ENCODE peak calls at places on chromosomes 6 and 20, in eight cellular contexts. G, W, E, M, X, F, B and U are unnamed samples.

GRCh38 chr20:41553142-41553879 is 64.9 kb downstream of the CHD6 start:
- DNase-seq in W (no peak), G (no peak), X (no peak), E (no peak), B (no peak), M (no peak), F (no peak), U (no peak)

GRCh38 chr20:23367770-23368169 is 5.8 kb downstream of the GZF1 start:
- DNase-seq in M (no peak), B (no peak), E (no peak), X (no peak), W (no peak), F (no peak), G (no peak), U (no peak)

GRCh38 chr6:28867078-28867414 is 56.7 kb downstream of the TRIM27 start:
- DNase-seq in X (no peak), G (no peak), W (no peak), M (no peak), F (no peak), B (peak), E (peak), U (no peak)

GRCh38 chr6:3885262-3886036 is 36.3 kb downstream of the FAM50B start:
- DNase-seq in X (no peak), M (peak), G (no peak), E (no peak), F (no peak), W (peak), B (no peak), U (no peak)

GRCh38 chr20:20448891-20449290 is 81.0 kb downstream of the INSM1 start:
- DNase-seq in M (no peak), E (no peak), F (no peak), X (no peak), G (no peak), B (no peak), W (no peak), U (no peak)

GRCh38 chr6:21409231-21409630 is 184.3 kb upstream of the SOX4 start:
- DNase-seq in E (no peak), G (no peak), B (no peak), X (no peak), M (no peak), W (no peak), F (no peak), U (no peak)

GRCh38 chr6:40308533-40309306 is 278.4 kb downstream of the LRFN2 start:
- DNase-seq in E (peak), B (peak), G (peak), M (no peak), X (peak), W (peak), F (peak), U (peak)

GRCh38 chr6:27279513-27280063 is 32.1 kb downstream of the PRSS16 start:
- DNase-seq in X (no peak), E (no peak), M (no peak), W (peak), B (no peak), G (no peak), F (no peak), U (peak)

GRCh38 chr6:154932562-154933027 is 62.5 kb upstream of the TIAM2 start:
- DNase-seq in G (no peak), B (peak), X (no peak), E (peak), M (no peak), F (no peak), W (peak), U (peak)

GRCh38 chr6:90982051-90982450 is 395.2 kb upstream of the MAP3K7 start:
- DNase-seq in E (no peak), X (no peak), G (no peak), F (no peak), B (no peak), W (no peak), M (no peak), U (no peak)

GRCh38 chr6:39273394-39273793 is 40.8 kb downstream of the KCNK17 start:
- DNase-seq in M (no peak), G (no peak), W (peak), B (no peak), E (no peak), F (no peak), X (no peak), U (no peak)

GRCh38 chr20:33061626-33062025 is 7.9 kb downstream of the BPIFB3 start:
- DNase-seq in M (no peak), E (no peak), B (no peak), F (no peak), W (no peak), X (no peak), G (peak), U (no peak)

GRCh38 chr20:50624351-50625016 is 66.9 kb downstream of the RIPOR3 start:
- DNase-seq in G (no peak), F (no peak), M (no peak), E (no peak), B (no peak), X (peak), W (peak), U (no peak)

GRCh38 chr6:10690651-10691445 is 3.6 kb downstream of the C6orf52 start:
- DNase-seq in B (peak), E (no peak), W (no peak), M (no peak), X (no peak), G (no peak), F (no peak), U (peak)

GRCh38 chr20:14707026-14707680 is 369.7 kb upstream of the FLRT3 start:
- DNase-seq in B (no peak), F (no peak), W (no peak), X (no peak), G (no peak), M (no peak), E (peak), U (no peak)

GRCh38 chr20:5835234-5835845 is 85.1 kb downstream of the SHLD1 start:
- DNase-seq in W (peak), B (peak), G (no peak), E (peak), X (no peak), F (no peak), M (peak), U (peak)

GRCh38 chr20:4366076-4366475 is 350.7 kb upstream of the RNF24 start:
- DNase-seq in M (no peak), X (no peak), G (no peak), E (peak), W (no peak), B (peak), F (no peak), U (peak)

GRCh38 chr6:160278786-160279310 is 20.2 kb upstream of the SLC22A2 start:
- DNase-seq in M (no peak), F (no peak), B (no peak), X (no peak), G (no peak), W (no peak), E (no peak), U (no peak)

GRCh38 chr20:5078399-5078958 is 41.3 kb downstream of the PCNA start:
- DNase-seq in G (peak), M (peak), X (peak), W (peak), B (peak), F (peak), E (peak), U (peak)

GRCh38 chr20:46375771-46376170 is 30.6 kb downstream of the ELMO2 start:
- DNase-seq in B (peak), E (peak), F (no peak), G (no peak), M (no peak), W (no peak), X (no peak), U (no peak)

GRCh38 chr6:56279346-56280080 is 32.1 kb upstream of the COL21A1 start:
- DNase-seq in F (no peak), M (no peak), X (no peak), G (no peak), B (peak), E (peak), W (peak), U (no peak)

GRCh38 chr6:13377054-13377758 is 48.9 kb upstream of the TBC1D7 start:
- DNase-seq in M (no peak), X (no peak), B (no peak), G (no peak), E (no peak), F (no peak), W (no peak), U (no peak)

GRCh38 chr20:60630609-60631008 is 621.5 kb upstream of the CDH4 start:
- DNase-seq in X (no peak), M (no peak), F (no peak), G (no peak), B (no peak), W (no peak), E (no peak), U (no peak)

GRCh38 chr6:15266423-15266996 is 20.6 kb downstream of the JARID2 start:
- DNase-seq in W (no peak), B (no peak), G (no peak), E (peak), M (peak), X (no peak), F (peak), U (no peak)

GRCh38 chr6:42449917-42450313 is 1.8 kb downstream of the TRERF1 start:
- DNase-seq in W (no peak), M (no peak), E (peak), B (peak), G (no peak), F (no peak), X (no peak), U (no peak)

GRCh38 chr6:83221886-83222479 is 28.8 kb downstream of the RWDD2A start:
- DNase-seq in E (peak), G (no peak), W (no peak), B (peak), F (no peak), X (no peak), M (no peak), U (no peak)

GRCh38 chr6:20572940-20573339 is 38.7 kb downstream of the CDKAL1 start:
- DNase-seq in B (peak), F (no peak), M (no peak), G (peak), E (peak), X (no peak), W (no peak), U (peak)

GRCh38 chr6:27604986-27605385 is 132.1 kb upstream of the ZNF184 start:
- DNase-seq in G (no peak), W (no peak), X (no peak), F (no peak), M (no peak), B (no peak), E (peak), U (peak)

GRCh38 chr6:72321741-72322140 is 300.1 kb upstream of the KCNQ5 start:
- DNase-seq in G (no peak), B (peak), F (no peak), E (peak), W (no peak), M (no peak), X (no peak), U (peak)

GRCh38 chr6:42200035-42200434 is 5.3 kb upstream of the GUCA1B start:
- DNase-seq in F (no peak), B (peak), W (no peak), G (peak), M (no peak), X (no peak), E (peak), U (peak)

GRCh38 chr6:107744927-107745326 is 79.2 kb downstream of the SCML4 start:
- DNase-seq in X (no peak), B (no peak), M (no peak), F (no peak), G (no peak), W (no peak), E (no peak), U (no peak)

GRCh38 chr20:2203436-2203835 is 92.4 kb upstream of the TGM3 start:
- DNase-seq in B (no peak), X (no peak), F (no peak), E (no peak), W (no peak), M (no peak), G (no peak), U (no peak)

GRCh38 chr6:17803409-17803808 is 96.7 kb upstream of the NUP153 start:
- DNase-seq in B (no peak), G (no peak), E (no peak), F (no peak), W (no peak), X (no peak), M (no peak), U (no peak)

GRCh38 chr6:10404799-10405524 is 9.9 kb downstream of the TFAP2A start:
- DNase-seq in X (no peak), W (no peak), B (no peak), E (no peak), F (no peak), M (no peak), G (no peak), U (no peak)

GRCh38 chr6:100665041-100665380 is 200.3 kb upstream of the SIM1 start:
- DNase-seq in W (no peak), M (no peak), F (no peak), X (no peak), B (no peak), E (peak), G (no peak), U (no peak)

GRCh38 chr6:155224618-155225017 is 39.2 kb upstream of the CLDN20 start:
- DNase-seq in F (no peak), W (no peak), M (no peak), E (no peak), X (no peak), B (no peak), G (no peak), U (no peak)

GRCh38 chr6:142728910-142729481 is 216.0 kb downstream of the HIVEP2 start:
- DNase-seq in E (peak), B (peak), M (no peak), F (no peak), X (no peak), W (no peak), G (peak), U (peak)

GRCh38 chr6:160188773-160189172 is 67.2 kb downstream of the SLC22A1 start:
- DNase-seq in M (no peak), E (no peak), X (no peak), B (no peak), W (no peak), F (no peak), G (no peak), U (peak)

DNA sequence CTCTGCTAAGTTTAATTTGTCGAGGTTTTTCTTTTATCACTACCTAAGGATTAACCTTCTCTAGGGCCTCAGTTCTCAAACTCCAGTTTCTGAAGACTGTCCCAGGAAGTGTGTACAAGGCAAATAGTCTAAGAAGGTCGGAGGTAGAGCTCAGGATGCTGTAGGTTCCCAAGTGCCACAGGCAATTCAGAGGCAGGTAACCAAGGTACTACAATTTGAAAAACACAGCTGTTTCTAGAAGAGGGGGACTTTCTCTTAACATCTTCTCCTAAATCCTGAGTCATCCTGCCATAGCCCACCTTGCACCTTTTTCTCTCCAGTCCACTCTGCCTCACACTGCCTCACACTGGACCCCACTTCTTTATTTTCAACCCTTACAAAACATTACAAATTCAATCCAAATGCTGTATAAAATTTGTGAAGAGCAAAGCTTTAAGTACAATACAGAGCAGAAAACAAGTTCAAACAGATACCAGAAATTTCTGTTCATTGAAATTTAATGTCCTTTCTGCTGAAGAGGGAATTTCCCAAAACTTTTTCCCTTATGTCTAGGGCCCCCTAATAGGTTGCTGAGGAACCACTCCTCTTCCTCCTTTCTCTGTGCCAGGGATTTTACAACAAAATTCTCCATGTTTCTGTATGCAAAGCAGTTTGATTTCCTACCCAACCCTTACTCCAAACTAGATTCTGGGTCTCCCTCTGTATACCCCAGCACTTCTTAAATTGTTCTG is 43.0 kb downstream of the FRK start:
- DNase-seq in G (no peak), B (no peak), X (no peak), F (no peak), M (no peak), E (no peak), W (no peak), U (no peak)
- H3K4me3 ChIP-seq in G (no peak), B (no peak), X (no peak), F (no peak), M (no peak), E (no peak), W (no peak), U (no peak)

GRCh38 chr6:162736933-162737332 is 9.2 kb downstream of the PACRG start:
- DNase-seq in B (no peak), E (no peak), M (no peak), F (no peak), W (no peak), X (no peak), G (no peak), U (no peak)
- TF ChIP-seq CTCF in B (no peak), E (no peak), M (peak), F (peak), W (no peak), X (no peak), G (no peak), U (no peak)

DNA sequence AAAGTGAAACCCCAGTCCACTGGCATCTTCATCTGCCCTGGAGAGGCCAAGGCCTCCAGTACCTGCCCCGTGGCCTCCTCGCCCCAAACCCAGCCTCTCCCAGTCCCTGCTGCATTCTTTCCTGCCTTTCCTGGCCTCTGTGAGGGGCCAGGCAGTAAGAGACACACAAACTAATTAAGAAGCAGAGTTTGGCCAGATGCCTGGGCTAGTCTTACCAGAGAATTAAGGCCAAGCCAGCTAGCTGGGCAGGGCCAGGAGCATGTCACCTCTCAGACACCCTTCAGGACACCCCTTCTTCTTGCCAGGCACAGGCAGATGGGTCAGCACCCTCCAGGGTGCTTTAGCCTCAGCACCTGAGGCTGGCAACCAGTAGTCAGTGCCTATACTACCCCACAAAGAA is 2.4 kb downstream of the MDGA1 start:
- DNase-seq in E (no peak), W (no peak), B (no peak), X (no peak), F (no peak), M (no peak), G (no peak), U (no peak)
- H3K4me3 ChIP-seq in E (no peak), W (no peak), B (peak), X (no peak), F (no peak), M (peak), G (no peak), U (peak)

DNA sequence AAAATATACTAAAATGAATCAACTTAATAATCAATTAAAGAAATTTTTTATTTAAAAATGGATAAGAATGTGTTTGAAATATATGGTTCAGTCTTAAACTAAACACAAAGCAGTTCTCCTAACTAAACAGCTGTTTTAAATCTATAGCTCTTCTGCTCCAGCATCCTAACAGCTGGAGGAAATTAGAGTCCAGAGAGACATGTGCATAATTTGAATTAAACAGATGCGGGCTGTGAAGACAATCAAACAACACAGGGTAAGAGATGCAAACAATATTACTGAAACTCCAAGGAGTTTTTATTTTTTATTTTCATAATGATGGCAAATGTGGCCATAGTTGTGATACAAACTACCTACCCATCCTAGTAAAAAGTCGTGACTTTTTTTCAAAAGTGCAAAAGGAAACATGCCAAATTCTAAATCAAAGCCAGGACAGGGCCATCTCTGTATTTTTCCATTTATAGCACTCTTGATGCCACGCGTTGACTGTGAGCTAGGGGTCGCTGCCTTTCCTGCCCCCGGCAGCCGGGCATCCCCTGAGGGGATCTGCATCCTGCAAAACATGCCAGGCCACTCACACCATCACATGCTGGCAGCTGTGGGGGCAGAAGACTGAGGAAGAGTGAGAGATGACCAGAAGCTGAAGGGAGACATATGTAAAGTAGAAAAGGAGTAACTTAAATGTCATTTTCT is 310.6 kb downstream of the PRKN start:
- DNase-seq in F (no peak), B (no peak), E (no peak), M (no peak), X (no peak), W (no peak), G (no peak), U (peak)
- TF ChIP-seq CTCF in F (no peak), B (no peak), E (no peak), M (no peak), X (no peak), W (no peak), G (no peak), U (no peak)

DNA sequence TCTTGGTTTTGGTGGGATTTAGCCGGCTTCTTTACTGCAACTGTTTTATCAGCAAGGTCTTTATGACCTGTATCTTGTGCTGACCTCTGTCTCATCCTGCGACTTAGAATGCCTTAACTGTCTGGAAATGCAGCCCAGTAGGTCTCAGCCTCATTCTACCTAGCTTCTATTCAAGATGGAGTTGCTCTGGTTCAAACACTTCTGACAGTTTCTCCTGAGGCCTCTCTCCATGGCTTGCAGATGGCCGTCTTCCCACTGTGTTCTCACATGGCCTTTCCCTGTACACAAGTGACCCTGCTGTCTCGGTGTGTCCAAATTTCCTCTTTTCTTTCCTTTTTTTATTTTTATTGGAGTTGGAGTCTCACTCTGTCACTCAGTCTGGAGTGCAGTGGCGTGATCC is 4.2 kb upstream of the CCM2L start:
- DNase-seq in M (no peak), E (no peak), B (no peak), G (no peak), F (no peak), W (no peak), X (no peak), U (no peak)
- H3K4me3 ChIP-seq in M (no peak), E (no peak), B (no peak), G (no peak), F (no peak), W (no peak), X (no peak), U (no peak)

GRCh38 chr6:5389086-5389745 is 127.9 kb downstream of the FARS2 start:
- DNase-seq in M (no peak), B (peak), F (no peak), W (no peak), E (no peak), X (no peak), G (no peak), U (no peak)

GRCh38 chr6:5394280-5394679 is 133.0 kb downstream of the FARS2 start:
- DNase-seq in W (no peak), B (no peak), F (no peak), E (no peak), G (no peak), M (no peak), X (no peak), U (no peak)

GRCh38 chr6:5390177-5390576 is 128.9 kb downstream of the FARS2 start:
- DNase-seq in G (no peak), B (no peak), M (no peak), W (no peak), F (no peak), E (no peak), X (no peak), U (no peak)

GRCh38 chr6:5384276-5384675 is 123.0 kb downstream of the FARS2 start:
- DNase-seq in W (no peak), M (no peak), G (no peak), X (no peak), F (no peak), E (no peak), B (no peak), U (no peak)

DNA sequence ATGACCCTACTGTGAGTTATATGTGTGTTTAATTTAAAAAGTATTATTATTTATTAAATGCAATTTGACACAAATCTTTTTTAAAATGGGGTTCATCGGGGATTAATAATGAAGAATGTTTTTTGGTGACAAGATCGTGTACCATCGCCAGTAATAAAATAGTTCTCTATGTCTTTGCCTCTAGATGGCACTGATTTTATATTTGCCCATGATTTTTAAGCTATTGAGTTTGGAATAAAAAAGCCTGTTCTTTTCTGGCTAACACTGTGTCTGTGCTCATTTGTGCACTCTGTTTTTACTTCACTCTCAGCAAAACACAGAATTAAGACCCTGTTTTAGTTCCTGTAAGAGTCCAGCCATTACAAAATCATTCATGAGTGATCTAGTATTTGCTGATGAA is 127.0 kb downstream of the FARS2 start:
- DNase-seq in W (no peak), B (no peak), M (no peak), E (no peak), G (no peak), X (no peak), F (no peak), U (no peak)
- TF ChIP-seq CTCF in W (no peak), B (no peak), M (no peak), E (no peak), G (no peak), X (no peak), F (no peak), U (no peak)